ENCODE peak calls at places on chromosome 4, in nine cellular contexts. One of them, this sample, is unnamed.

GRCh38 chr4:159384619-159385018 is 281.7 kb downstream of the RAPGEF2 start:
- DNase-seq in dorsolateral prefrontal cortex: no peak
- DNase-seq in lung: no peak
- DNase-seq in psoas muscle: no peak
- DNase-seq in lower lobe of right lung: no peak
- DNase-seq in A549: no peak
- DNase-seq in neural progenitor cell: no peak
- DNase-seq in sigmoid colon: no peak
- DNase-seq in mammary epithelial cell: no peak
- DNase-seq in this sample: no peak

GRCh38 chr4:165382640-165383039 is 3.8 kb downstream of the CPE start:
- DNase-seq in neural progenitor cell: peak; percentile 3
- DNase-seq in lung: no peak
- DNase-seq in psoas muscle: no peak
- DNase-seq in dorsolateral prefrontal cortex: no peak
- DNase-seq in A549: no peak
- DNase-seq in sigmoid colon: no peak
- DNase-seq in lower lobe of right lung: no peak
- DNase-seq in mammary epithelial cell: no peak
- DNase-seq in this sample: no peak

GRCh38 chr4:8727131-8727530 is 134.6 kb downstream of the CPZ start:
- DNase-seq in lung: no peak
- DNase-seq in mammary epithelial cell: no peak
- DNase-seq in lower lobe of right lung: peak; percentile 21
- DNase-seq in neural progenitor cell: no peak
- DNase-seq in A549: no peak
- DNase-seq in dorsolateral prefrontal cortex: peak; percentile 9
- DNase-seq in psoas muscle: no peak
- DNase-seq in sigmoid colon: peak; percentile 48
- DNase-seq in this sample: no peak

GRCh38 chr4:168679397-168680176 is 182.7 kb downstream of the PALLD start:
- DNase-seq in A549: peak; percentile 81
- DNase-seq in sigmoid colon: no peak
- DNase-seq in mammary epithelial cell: no peak
- DNase-seq in psoas muscle: no peak
- DNase-seq in lower lobe of right lung: no peak
- DNase-seq in lung: no peak
- DNase-seq in dorsolateral prefrontal cortex: no peak
- DNase-seq in neural progenitor cell: no peak
- DNase-seq in this sample: no peak

GRCh38 chr4:185312699-185313098 is 83.0 kb downstream of the LRP2BP start:
- DNase-seq in lung: no peak
- DNase-seq in psoas muscle: no peak
- DNase-seq in mammary epithelial cell: no peak
- DNase-seq in neural progenitor cell: no peak
- DNase-seq in A549: no peak
- DNase-seq in dorsolateral prefrontal cortex: no peak
- DNase-seq in sigmoid colon: no peak
- DNase-seq in lower lobe of right lung: no peak
- DNase-seq in this sample: no peak

GRCh38 chr4:54255881-54256280 is 26.8 kb downstream of the PDGFRA start:
- DNase-seq in sigmoid colon: peak; percentile 72
- DNase-seq in neural progenitor cell: no peak
- DNase-seq in lower lobe of right lung: no peak
- DNase-seq in mammary epithelial cell: peak; percentile 51
- DNase-seq in A549: no peak
- DNase-seq in psoas muscle: peak; percentile 30
- DNase-seq in dorsolateral prefrontal cortex: no peak
- DNase-seq in lung: no peak
- DNase-seq in this sample: no peak

GRCh38 chr4:142656178-142656577 is 189.9 kb downstream of the INPP4B start:
- DNase-seq in mammary epithelial cell: peak; percentile 48
- DNase-seq in A549: peak; percentile 30
- DNase-seq in neural progenitor cell: peak; percentile 39
- DNase-seq in lower lobe of right lung: no peak
- DNase-seq in lung: no peak
- DNase-seq in dorsolateral prefrontal cortex: no peak
- DNase-seq in sigmoid colon: no peak
- DNase-seq in psoas muscle: peak; percentile 10
- DNase-seq in this sample: no peak

GRCh38 chr4:154634058-154634457 is 21.6 kb upstream of the FGG start:
- DNase-seq in psoas muscle: no peak
- DNase-seq in mammary epithelial cell: no peak
- DNase-seq in A549: no peak
- DNase-seq in sigmoid colon: no peak
- DNase-seq in lung: no peak
- DNase-seq in dorsolateral prefrontal cortex: no peak
- DNase-seq in lower lobe of right lung: no peak
- DNase-seq in neural progenitor cell: no peak
- DNase-seq in this sample: no peak

GRCh38 chr4:23934915-23935314 is 45.1 kb upstream of the PPARGC1A start:
- DNase-seq in A549: no peak
- DNase-seq in lower lobe of right lung: peak; percentile 58
- DNase-seq in mammary epithelial cell: peak; percentile 87
- DNase-seq in dorsolateral prefrontal cortex: no peak
- DNase-seq in neural progenitor cell: no peak
- DNase-seq in sigmoid colon: peak; percentile 88
- DNase-seq in lung: peak; percentile 74
- DNase-seq in psoas muscle: peak; percentile 72
- DNase-seq in this sample: peak; percentile 45

GRCh38 chr4:26510334-26510705 is 20.0 kb upstream of the CCKAR start:
- DNase-seq in sigmoid colon: no peak
- DNase-seq in dorsolateral prefrontal cortex: no peak
- DNase-seq in A549: no peak
- DNase-seq in neural progenitor cell: no peak
- DNase-seq in psoas muscle: no peak
- DNase-seq in mammary epithelial cell: no peak
- DNase-seq in lower lobe of right lung: no peak
- DNase-seq in lung: no peak
- DNase-seq in this sample: no peak

GRCh38 chr4:128358231-128358902 is 70.8 kb upstream of the PGRMC2 start:
- DNase-seq in psoas muscle: no peak
- DNase-seq in sigmoid colon: no peak
- DNase-seq in dorsolateral prefrontal cortex: no peak
- DNase-seq in lung: no peak
- DNase-seq in A549: peak; percentile 49
- DNase-seq in mammary epithelial cell: no peak
- DNase-seq in lower lobe of right lung: no peak
- DNase-seq in neural progenitor cell: no peak
- DNase-seq in this sample: no peak

GRCh38 chr4:118807659-118808058 is 28.3 kb downstream of the SEC24D start:
- DNase-seq in lung: no peak
- DNase-seq in mammary epithelial cell: no peak
- DNase-seq in psoas muscle: no peak
- DNase-seq in lower lobe of right lung: no peak
- DNase-seq in dorsolateral prefrontal cortex: no peak
- DNase-seq in A549: no peak
- DNase-seq in sigmoid colon: no peak
- DNase-seq in neural progenitor cell: no peak
- DNase-seq in this sample: no peak
- H3K27ac ChIP-seq in lung: no peak overlapping the region
- H3K27ac ChIP-seq in mammary epithelial cell: no peak overlapping the region
- H3K27ac ChIP-seq in psoas muscle: no peak overlapping the region
- H3K27ac ChIP-seq in lower lobe of right lung: no peak overlapping the region
- H3K27ac ChIP-seq in dorsolateral prefrontal cortex: no peak overlapping the region
- H3K27ac ChIP-seq in A549: no peak overlapping the region
- H3K27ac ChIP-seq in sigmoid colon: no peak overlapping the region
- H3K27ac ChIP-seq in neural progenitor cell: no peak overlapping the region
- H3K27ac ChIP-seq in this sample: no peak overlapping the region

DNA sequence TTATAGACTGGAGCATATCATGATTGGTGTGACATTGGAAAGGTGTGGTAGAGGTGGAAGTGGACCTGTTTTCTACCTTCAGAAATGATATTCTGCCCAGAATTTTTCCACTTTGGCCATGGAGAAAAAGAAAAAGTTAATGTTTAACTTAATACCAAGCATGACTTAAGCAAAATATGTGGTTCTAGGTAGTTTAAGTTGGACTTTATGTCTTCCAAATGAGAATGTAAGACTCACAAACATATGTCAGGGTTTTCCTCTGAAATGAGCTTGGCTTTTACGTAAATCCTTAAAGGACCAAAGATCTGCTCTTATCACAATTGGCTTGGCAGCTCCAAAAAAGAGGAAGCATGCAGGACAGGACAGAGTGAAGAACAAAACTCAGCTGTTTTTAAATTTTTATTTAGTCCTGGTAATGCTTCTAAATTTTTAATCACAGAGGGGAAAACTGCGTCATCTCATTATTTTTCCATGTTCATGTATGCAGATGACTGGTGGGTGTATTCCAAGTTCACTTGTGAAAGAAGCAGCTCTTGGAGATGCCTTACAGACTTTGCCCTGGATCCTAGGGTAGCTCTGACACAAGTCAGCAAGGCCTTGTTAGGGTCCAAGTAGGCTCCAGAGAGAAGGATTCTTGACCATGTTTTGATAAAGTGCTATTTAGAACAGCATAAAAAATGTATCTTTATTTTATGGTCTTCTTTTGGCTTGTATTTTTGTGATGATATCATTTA is 98.2 kb downstream of the ANK2 start:
- DNase-seq in mammary epithelial cell: no peak
- DNase-seq in neural progenitor cell: no peak
- DNase-seq in A549: no peak
- DNase-seq in lung: no peak
- DNase-seq in psoas muscle: no peak
- DNase-seq in dorsolateral prefrontal cortex: no peak
- DNase-seq in sigmoid colon: no peak
- DNase-seq in lower lobe of right lung: no peak
- DNase-seq in this sample: no peak
- H3K27ac ChIP-seq in mammary epithelial cell: no peak overlapping the region
- H3K27ac ChIP-seq in neural progenitor cell: peak overlapping the region; percentile 63
- H3K27ac ChIP-seq in A549: no peak overlapping the region
- H3K27ac ChIP-seq in lung: no peak overlapping the region
- H3K27ac ChIP-seq in psoas muscle: peak overlapping the region; percentile 88
- H3K27ac ChIP-seq in dorsolateral prefrontal cortex: peak overlapping the region; percentile 46
- H3K27ac ChIP-seq in sigmoid colon: peak overlapping the region; percentile 45
- H3K27ac ChIP-seq in lower lobe of right lung: peak overlapping the region; percentile 47
- H3K27ac ChIP-seq in this sample: no peak overlapping the region

GRCh38 chr4:98867648-98868047 is 61.3 kb downstream of the EIF4E start:
- DNase-seq in mammary epithelial cell: no peak
- DNase-seq in sigmoid colon: no peak
- DNase-seq in lung: no peak
- DNase-seq in dorsolateral prefrontal cortex: no peak
- DNase-seq in A549: no peak
- DNase-seq in psoas muscle: no peak
- DNase-seq in neural progenitor cell: no peak
- DNase-seq in lower lobe of right lung: no peak
- DNase-seq in this sample: no peak
- H3K27ac ChIP-seq in mammary epithelial cell: no peak overlapping the region
- H3K27ac ChIP-seq in sigmoid colon: no peak overlapping the region
- H3K27ac ChIP-seq in lung: no peak overlapping the region
- H3K27ac ChIP-seq in dorsolateral prefrontal cortex: no peak overlapping the region
- H3K27ac ChIP-seq in A549: no peak overlapping the region
- H3K27ac ChIP-seq in psoas muscle: no peak overlapping the region
- H3K27ac ChIP-seq in neural progenitor cell: no peak overlapping the region
- H3K27ac ChIP-seq in lower lobe of right lung: no peak overlapping the region
- H3K27ac ChIP-seq in this sample: no peak overlapping the region

GRCh38 chr4:59553063-59553738 is 1646.9 kb upstream of the ADGRL3 start:
- DNase-seq in lung: no peak
- DNase-seq in neural progenitor cell: no peak
- DNase-seq in A549: peak; percentile 50
- DNase-seq in lower lobe of right lung: no peak
- DNase-seq in dorsolateral prefrontal cortex: no peak
- DNase-seq in sigmoid colon: no peak
- DNase-seq in mammary epithelial cell: peak; percentile 7
- DNase-seq in psoas muscle: no peak
- DNase-seq in this sample: no peak
- H3K27ac ChIP-seq in lung: no peak overlapping the region
- H3K27ac ChIP-seq in neural progenitor cell: no peak overlapping the region
- H3K27ac ChIP-seq in A549: peak overlapping the region; percentile 61
- H3K27ac ChIP-seq in lower lobe of right lung: no peak overlapping the region
- H3K27ac ChIP-seq in dorsolateral prefrontal cortex: no peak overlapping the region
- H3K27ac ChIP-seq in sigmoid colon: no peak overlapping the region
- H3K27ac ChIP-seq in mammary epithelial cell: no peak overlapping the region
- H3K27ac ChIP-seq in psoas muscle: no peak overlapping the region
- H3K27ac ChIP-seq in this sample: no peak overlapping the region

GRCh38 chr4:14180983-14181601 is 553.6 kb upstream of the BOD1L1 start:
- DNase-seq in neural progenitor cell: no peak
- DNase-seq in lower lobe of right lung: no peak
- DNase-seq in dorsolateral prefrontal cortex: no peak
- DNase-seq in lung: no peak
- DNase-seq in A549: peak; percentile 82
- DNase-seq in sigmoid colon: no peak
- DNase-seq in mammary epithelial cell: no peak
- DNase-seq in psoas muscle: no peak
- DNase-seq in this sample: peak; percentile 8
- H3K27ac ChIP-seq in neural progenitor cell: no peak overlapping the region
- H3K27ac ChIP-seq in lower lobe of right lung: no peak overlapping the region
- H3K27ac ChIP-seq in dorsolateral prefrontal cortex: no peak overlapping the region
- H3K27ac ChIP-seq in lung: no peak overlapping the region
- H3K27ac ChIP-seq in A549: peak overlapping the region; percentile 76
- H3K27ac ChIP-seq in sigmoid colon: no peak overlapping the region
- H3K27ac ChIP-seq in mammary epithelial cell: no peak overlapping the region
- H3K27ac ChIP-seq in psoas muscle: no peak overlapping the region
- H3K27ac ChIP-seq in this sample: peak overlapping the region; percentile 7

GRCh38 chr4:13988347-13989265 is 361.1 kb upstream of the BOD1L1 start:
- DNase-seq in A549: peak; percentile 91
- DNase-seq in neural progenitor cell: no peak
- DNase-seq in mammary epithelial cell: peak; percentile 94
- DNase-seq in lower lobe of right lung: no peak
- DNase-seq in psoas muscle: peak; percentile 50
- DNase-seq in lung: peak; percentile 33
- DNase-seq in dorsolateral prefrontal cortex: peak; percentile 49
- DNase-seq in sigmoid colon: peak; percentile 73
- DNase-seq in this sample: peak; percentile 22
- H3K27ac ChIP-seq in A549: peak overlapping the region; percentile 98
- H3K27ac ChIP-seq in neural progenitor cell: no peak overlapping the region
- H3K27ac ChIP-seq in mammary epithelial cell: peak overlapping the region; percentile 79
- H3K27ac ChIP-seq in lower lobe of right lung: no peak overlapping the region
- H3K27ac ChIP-seq in psoas muscle: no peak overlapping the region
- H3K27ac ChIP-seq in lung: no peak overlapping the region
- H3K27ac ChIP-seq in dorsolateral prefrontal cortex: no peak overlapping the region
- H3K27ac ChIP-seq in sigmoid colon: peak overlapping the region; percentile 42
- H3K27ac ChIP-seq in this sample: peak overlapping the region; percentile 43

DNA sequence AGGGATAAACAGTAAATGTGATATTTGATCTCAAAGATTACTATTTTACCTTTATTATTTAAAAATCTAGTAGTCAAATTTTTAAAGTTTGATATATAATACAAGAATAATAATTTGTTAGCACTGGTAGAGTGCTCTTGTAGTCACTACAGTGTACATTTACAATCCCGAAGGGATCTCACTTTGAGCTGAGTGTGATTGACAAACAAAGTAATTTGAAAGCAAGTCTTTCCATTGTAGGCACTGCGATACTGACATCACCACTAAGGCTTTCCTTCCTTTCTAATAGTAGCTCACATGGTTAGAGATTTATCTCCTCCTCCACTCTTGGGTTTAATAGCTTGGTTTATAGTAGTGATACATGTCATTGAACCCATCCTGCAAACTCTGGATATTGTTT is 280.6 kb downstream of the PARM1 start:
- DNase-seq in sigmoid colon: no peak
- DNase-seq in A549: no peak
- DNase-seq in lower lobe of right lung: no peak
- DNase-seq in mammary epithelial cell: no peak
- DNase-seq in dorsolateral prefrontal cortex: no peak
- DNase-seq in psoas muscle: no peak
- DNase-seq in lung: no peak
- DNase-seq in neural progenitor cell: no peak
- DNase-seq in this sample: no peak
- H3K27ac ChIP-seq in sigmoid colon: no peak overlapping the region
- H3K27ac ChIP-seq in A549: no peak overlapping the region
- H3K27ac ChIP-seq in lower lobe of right lung: no peak overlapping the region
- H3K27ac ChIP-seq in mammary epithelial cell: no peak overlapping the region
- H3K27ac ChIP-seq in dorsolateral prefrontal cortex: no peak overlapping the region
- H3K27ac ChIP-seq in psoas muscle: no peak overlapping the region
- H3K27ac ChIP-seq in lung: no peak overlapping the region
- H3K27ac ChIP-seq in neural progenitor cell: no peak overlapping the region
- H3K27ac ChIP-seq in this sample: no peak overlapping the region

This sample was measured in epithelial cell of prostate.